ENCODE peak calls at places on chromosomes 13 and 19, in ten cellular contexts. T is uterus, P is NCI-H1092 treated with DMSO at 0.1 percent for 48 hours, F is NCI-H1417, X is hippocampal formation, A is B cell, D is stromal cell of bone marrow, N is iPS-NIHi11, R is HTR-8/SVneo, I is thoracic aorta. U is an unnamed sample.

GRCh38 chr13:98089246-98089645 is 53.6 kb upstream of the FARP1 start:
- DNase-seq in T (no peak), P (no peak), F (no peak), X (no peak), A (no peak), D (peak), N (no peak), R (no peak), I (no peak), U (no peak)

GRCh38 chr13:110017379-110017778 is 231.0 kb upstream of the IRS2 start:
- DNase-seq in T (no peak), P (no peak), F (no peak), X (no peak), A (no peak), D (peak), N (peak), R (peak), I (no peak), U (no peak)

GRCh38 chr13:86185636-86186035 is 386.4 kb upstream of the SLITRK6 start:
- DNase-seq in T (no peak), P (no peak), F (no peak), X (no peak), A (no peak), D (no peak), N (no peak), R (no peak), I (no peak), U (no peak)

GRCh38 chr19:16066611-16067104 is 9.6 kb upstream of the TPM4 start:
- DNase-seq in T (no peak), P (no peak), F (no peak), X (no peak), A (peak), D (no peak), N (no peak), R (no peak), I (no peak), U (no peak)

GRCh38 chr13:29436721-29437250 is 158.7 kb downstream of the SLC7A1 start:
- DNase-seq in T (no peak), P (no peak), F (no peak), X (no peak), A (no peak), D (no peak), N (no peak), R (no peak), I (no peak), U (no peak)

GRCh38 chr19:48190288-48191284 is 20.1 kb downstream of the ZSWIM9 start:
- DNase-seq in T (no peak), P (no peak), F (no peak), X (peak), A (peak), D (peak), N (peak), R (no peak), I (no peak), U (no peak)

GRCh38 chr19:36032251-36033104 is at the start of gene CLIP3:
- DNase-seq in T (peak), P (peak), F (peak), X (peak), A (no peak), D (no peak), N (peak), R (peak), I (no peak), U (peak)

GRCh38 chr19:3725640-3726310 is 17.6 kb downstream of the TJP3 start:
- DNase-seq in T (no peak), P (no peak), F (peak), X (no peak), A (no peak), D (no peak), N (peak), R (no peak), I (no peak), U (no peak)

GRCh38 chr19:51123381-51124186 is 1.1 kb upstream of the SIGLEC9 start:
- DNase-seq in T (no peak), P (no peak), F (no peak), X (no peak), A (no peak), D (no peak), N (no peak), R (no peak), I (no peak), U (no peak)

GRCh38 chr13:75621147-75621546 is 15.0 kb upstream of the LMO7 start:
- DNase-seq in T (no peak), P (no peak), F (no peak), X (no peak), A (no peak), D (no peak), N (no peak), R (peak), I (no peak), U (no peak)

GRCh38 chr19:38247126-38247525 is 9.0 kb downstream of the PPP1R14A start:
- DNase-seq in T (no peak), P (no peak), F (no peak), X (no peak), A (no peak), D (no peak), N (no peak), R (no peak), I (no peak), U (no peak)

U was measured in caudate nucleus.